ENCODE peak calls at places on chromosome 3, in eight cellular contexts. D is heart left ventricle, U is fibroblast of lung, Z is AG09309, R is PC-9, V is tibial artery, K is epithelial cell of esophagus, E is GM10248. S is an unnamed sample.

GRCh38 chr3:140246578-140246977 is 311.6 kb downstream of the CLSTN2 start:
- DNase-seq in R (no peak), E (no peak), D (no peak), Z (no peak), V (no peak), K (no peak), U (no peak), S (no peak)

GRCh38 chr3:123028233-123028828 is 768 bp upstream of the SEMA5B start:
- DNase-seq in R (peak), U (peak), Z (peak), E (peak), D (no peak), K (peak), V (peak), S (peak)

GRCh38 chr3:126959144-126959920 is 23.6 kb upstream of the PLXNA1 start:
- DNase-seq in D (peak), U (no peak), K (no peak), V (no peak), Z (no peak), E (no peak), R (no peak), S (no peak)

GRCh38 chr3:8733332-8734094 is at the start of gene CAV3:
- DNase-seq in D (peak), K (no peak), V (no peak), E (no peak), U (peak), Z (no peak), R (no peak), S (no peak)

GRCh38 chr3:8621872-8622271 is 22.7 kb downstream of the SSUH2 start:
- DNase-seq in D (no peak), U (peak), V (peak), K (no peak), R (no peak), Z (peak), E (no peak), S (peak)

GRCh38 chr3:71752911-71753715 is 542 bp upstream of the GPR27 start:
- DNase-seq in D (no peak), E (no peak), V (no peak), U (no peak), K (no peak), Z (no peak), R (no peak), S (no peak)

GRCh38 chr3:16290007-16290826 is 25.2 kb downstream of the OXNAD1 start:
- DNase-seq in R (no peak), E (peak), V (peak), K (peak), U (peak), D (peak), Z (no peak), S (peak)

GRCh38 chr3:56667973-56668579 is 15.0 kb downstream of the TASOR start:
- DNase-seq in E (no peak), U (no peak), D (no peak), V (no peak), K (peak), Z (no peak), R (no peak), S (no peak)

GRCh38 chr3:184777566-184778356 is 34.2 kb upstream of the VPS8 start:
- DNase-seq in V (peak), Z (peak), R (peak), E (peak), K (peak), U (peak), D (peak), S (peak)

GRCh38 chr3:30607032-30607833 is 832 bp downstream of the TGFBR2 start:
- DNase-seq in D (peak), Z (no peak), R (no peak), K (peak), V (peak), E (peak), U (peak), S (no peak)

GRCh38 chr3:106566277-106566676 is 697.5 kb upstream of the CBLB start:
- DNase-seq in D (no peak), U (no peak), K (no peak), R (no peak), Z (no peak), E (peak), V (no peak), S (no peak)

GRCh38 chr3:129336093-129336706 is 57.5 kb downstream of the HMCES start:
- DNase-seq in U (no peak), E (no peak), K (no peak), Z (no peak), R (no peak), D (peak), V (no peak), S (no peak)

GRCh38 chr3:71905426-71905825 is 120.5 kb upstream of the PROK2 start:
- DNase-seq in E (peak), D (no peak), U (no peak), Z (no peak), V (no peak), K (no peak), R (no peak), S (no peak)

GRCh38 chr3:194572131-194572789 is 61.0 kb downstream of the TMEM44 start:
- DNase-seq in Z (peak), U (peak), R (peak), D (peak), E (no peak), V (peak), K (peak), S (peak)

GRCh38 chr3:61841111-61841845 is 279.9 kb downstream of the PTPRG start:
- DNase-seq in K (no peak), R (no peak), E (no peak), V (no peak), U (peak), Z (no peak), D (no peak), S (no peak)

GRCh38 chr3:56839784-56840724 is 38.3 kb upstream of the ARHGEF3 start:
- DNase-seq in Z (no peak), E (no peak), U (peak), D (no peak), K (peak), R (peak), V (no peak), S (peak)

GRCh38 chr3:195460355-195460754 is 17.5 kb upstream of the ACAP2 start:
- DNase-seq in U (no peak), E (no peak), K (no peak), V (no peak), Z (no peak), R (no peak), D (no peak), S (no peak)

GRCh38 chr3:61315874-61316273 is 64.6 kb upstream of the FHIT start:
- DNase-seq in U (no peak), Z (no peak), R (no peak), K (peak), D (peak), E (no peak), V (no peak), S (no peak)

GRCh38 chr3:178088930-178089329 is 447.3 kb upstream of the KCNMB2 start:
- DNase-seq in V (no peak), U (no peak), D (no peak), K (no peak), R (no peak), Z (no peak), E (no peak), S (no peak)

GRCh38 chr3:4571690-4572334 is 78.7 kb downstream of the ITPR1 start:
- DNase-seq in E (no peak), U (no peak), V (no peak), K (peak), Z (no peak), D (no peak), R (no peak), S (no peak)

GRCh38 chr3:141368062-141368924 is at the start of gene ZBTB38:
- DNase-seq in E (peak), R (peak), V (peak), K (peak), D (peak), Z (peak), U (peak), S (peak)

GRCh38 chr3:177335728-177336127 is 138.4 kb upstream of the TBL1XR1 start:
- DNase-seq in K (no peak), D (no peak), E (no peak), Z (no peak), V (no peak), U (peak), R (peak), S (peak)

GRCh38 chr3:181512787-181513186 is 198.9 kb upstream of the SOX2 start:
- DNase-seq in U (no peak), K (no peak), E (no peak), D (no peak), V (no peak), Z (no peak), R (no peak), S (no peak)

GRCh38 chr3:43995078-43995928 is 246.4 kb upstream of the TOPAZ1 start:
- DNase-seq in V (no peak), Z (no peak), D (no peak), K (peak), U (peak), E (peak), R (peak), S (no peak)

GRCh38 chr3:111761309-111761795 is 97.7 kb upstream of the PHLDB2 start:
- DNase-seq in K (peak), U (peak), E (peak), Z (peak), D (no peak), V (no peak), R (peak), S (peak)

GRCh38 chr3:15292765-15293522 is 39.4 kb downstream of the SH3BP5 start:
- DNase-seq in R (peak), V (peak), E (no peak), Z (no peak), U (peak), D (no peak), K (no peak), S (peak)

GRCh38 chr3:31705726-31706125 is 173.0 kb downstream of the STT3B start:
- DNase-seq in D (no peak), U (peak), K (no peak), Z (no peak), V (no peak), E (no peak), R (no peak), S (no peak)

GRCh38 chr3:8239718-8240698 is 261.6 kb upstream of the LMCD1 start:
- DNase-seq in K (peak), V (no peak), Z (peak), D (no peak), U (peak), R (no peak), E (peak), S (peak)

GRCh38 chr3:160449660-160450598 is at the start of gene TRIM59:
- DNase-seq in V (peak), E (peak), Z (peak), D (peak), U (peak), R (peak), K (peak), S (peak)
- TF ChIP-seq CTCF in V (no peak), E (no peak), Z (peak), D (no peak), U (no peak), R (peak), K (no peak), S (no peak)

DNA sequence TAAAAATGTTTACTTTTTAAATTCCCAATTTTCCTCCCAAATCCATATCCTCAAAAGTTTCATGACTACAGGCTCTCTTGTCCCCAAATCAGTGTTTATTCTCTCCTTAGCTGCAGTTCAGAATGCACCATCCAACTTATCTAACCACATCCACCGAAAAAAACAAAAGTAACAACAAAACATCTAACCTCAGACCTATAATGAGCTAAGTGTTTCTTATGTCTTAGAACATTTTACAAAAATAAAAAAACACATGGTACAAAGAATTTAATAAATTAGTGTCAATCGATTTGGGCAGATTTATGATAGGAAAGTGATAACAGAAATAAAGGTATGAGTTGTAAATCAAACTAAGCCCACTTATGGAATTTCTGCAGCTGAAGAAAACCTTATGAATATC is 13.6 kb downstream of the SATB1 start:
- DNase-seq in K (no peak), E (no peak), D (no peak), Z (no peak), U (no peak), V (no peak), R (no peak), S (no peak)
- TF ChIP-seq CTCF in K (no peak), E (no peak), D (no peak), Z (no peak), U (no peak), V (no peak), R (no peak), S (no peak)

GRCh38 chr3:21889166-21889565 is 138.2 kb upstream of the ZNF385D start:
- DNase-seq in E (no peak), V (no peak), K (no peak), D (no peak), Z (no peak), R (no peak), U (no peak), S (no peak)

GRCh38 chr3:21893250-21893649 is 142.2 kb upstream of the ZNF385D start:
- DNase-seq in D (no peak), R (no peak), V (no peak), E (no peak), U (peak), Z (peak), K (peak), S (peak)

GRCh38 chr3:21888656-21889055 is 137.6 kb upstream of the ZNF385D start:
- DNase-seq in D (no peak), E (no peak), K (no peak), V (no peak), U (no peak), R (no peak), Z (no peak), S (no peak)

GRCh38 chr3:21892104-21892503 is 141.1 kb upstream of the ZNF385D start:
- DNase-seq in K (no peak), U (no peak), V (no peak), E (no peak), Z (no peak), D (no peak), R (no peak), S (no peak)

GRCh38 chr3:21894459-21895083 is 143.6 kb upstream of the ZNF385D start:
- DNase-seq in V (no peak), Z (no peak), E (no peak), U (peak), R (no peak), D (no peak), K (peak), S (peak)
- TF ChIP-seq CTCF in V (peak), Z (peak), E (peak), U (peak), R (peak), D (peak), K (peak), S (peak)

GRCh38 chr3:39100500-39100886 is 6.9 kb downstream of the GORASP1 start:
- DNase-seq in U (no peak), V (no peak), R (no peak), K (no peak), Z (no peak), E (no peak), D (no peak), S (no peak)

GRCh38 chr3:39099738-39100499 is 7.5 kb downstream of the GORASP1 start:
- DNase-seq in E (no peak), Z (no peak), R (no peak), U (no peak), D (no peak), K (no peak), V (no peak), S (no peak)

GRCh38 chr3:39099242-39099641 is 8.2 kb downstream of the GORASP1 start:
- DNase-seq in D (no peak), V (no peak), Z (no peak), E (no peak), R (no peak), K (no peak), U (no peak), S (no peak)

GRCh38 chr3:39102504-39103323 is 4.7 kb downstream of the GORASP1 start:
- DNase-seq in K (no peak), D (no peak), U (no peak), R (no peak), Z (no peak), E (no peak), V (no peak), S (no peak)

GRCh38 chr3:39101022-39101689 is 6.3 kb downstream of the GORASP1 start:
- DNase-seq in E (peak), K (peak), U (peak), R (no peak), D (no peak), Z (no peak), V (no peak), S (peak)
- TF ChIP-seq CTCF in E (peak), K (peak), U (peak), R (peak), D (peak), Z (peak), V (peak), S (peak)

GRCh38 chr3:33074217-33075067 is 22.5 kb downstream of the GLB1 start:
- DNase-seq in V (peak), E (peak), Z (peak), K (peak), U (peak), D (peak), R (peak), S (peak)
- TF ChIP-seq CTCF in V (peak), E (peak), Z (peak), K (peak), U (peak), D (peak), R (peak), S (peak)

DNA sequence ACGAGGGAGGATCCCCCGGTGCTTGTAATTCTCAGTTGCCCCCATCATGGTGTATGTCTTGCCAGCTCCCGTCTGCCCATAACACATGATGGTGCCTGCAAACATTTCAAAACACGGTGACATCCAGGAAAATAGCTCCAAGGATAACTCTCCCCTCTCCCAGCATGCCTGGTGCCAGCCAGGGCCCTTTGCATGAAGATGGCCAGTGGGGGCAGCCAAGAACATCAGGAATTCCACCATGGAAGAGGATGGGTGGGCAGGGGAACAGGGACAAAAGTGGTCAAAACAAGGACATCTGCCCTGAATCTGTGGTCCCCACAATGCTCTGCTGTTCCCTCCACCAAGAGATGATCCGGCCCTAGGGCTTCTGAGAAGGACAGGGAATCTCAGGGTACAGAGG is 9.0 kb downstream of the KIF9 start:
- DNase-seq in U (no peak), K (no peak), V (no peak), D (no peak), R (no peak), Z (no peak), E (no peak), S (no peak)
- TF ChIP-seq CTCF in U (no peak), K (peak), V (no peak), D (no peak), R (no peak), Z (no peak), E (no peak), S (peak)

GRCh38 chr3:115518100-115518852 is 105.0 kb upstream of the GAP43 start:
- DNase-seq in D (peak), V (no peak), Z (peak), R (no peak), K (peak), E (no peak), U (peak), S (peak)

GRCh38 chr3:115513411-115513800 is 109.9 kb upstream of the GAP43 start:
- DNase-seq in Z (no peak), K (peak), R (no peak), U (no peak), E (no peak), D (no peak), V (no peak), S (no peak)

GRCh38 chr3:115517457-115518050 is 105.8 kb upstream of the GAP43 start:
- DNase-seq in Z (no peak), V (no peak), E (no peak), D (no peak), R (no peak), U (no peak), K (no peak), S (no peak)

GRCh38 chr3:115512565-115513410 is 110.5 kb upstream of the GAP43 start:
- DNase-seq in R (no peak), V (no peak), U (peak), Z (no peak), E (no peak), D (peak), K (peak), S (no peak)
- TF ChIP-seq CTCF in R (no peak), V (no peak), U (no peak), Z (no peak), E (no peak), D (no peak), K (no peak), S (no peak)

DNA sequence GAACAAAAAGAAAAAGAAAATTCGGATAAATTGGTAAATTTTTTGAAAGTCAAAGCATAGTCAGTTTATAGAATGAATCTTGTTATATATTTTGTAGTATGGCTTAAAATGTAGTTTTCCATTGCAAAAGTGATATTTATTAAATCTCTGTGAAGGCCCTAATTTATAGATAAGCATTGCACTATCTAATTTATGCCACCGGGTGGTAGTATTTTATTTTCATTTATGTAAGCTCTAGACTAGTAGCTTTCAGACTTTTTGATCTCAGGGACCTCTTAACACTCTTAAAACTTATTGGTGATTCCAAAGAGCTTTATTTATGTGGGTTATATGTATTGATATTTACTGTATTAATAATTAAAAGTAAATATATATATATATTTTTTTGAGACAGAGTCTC is 133.9 kb upstream of the LRRFIP2 start:
- DNase-seq in V (no peak), R (no peak), U (peak), Z (no peak), K (peak), D (no peak), E (peak), S (peak)
- TF ChIP-seq CTCF in V (peak), R (peak), U (no peak), Z (no peak), K (peak), D (peak), E (peak), S (peak)

DNA sequence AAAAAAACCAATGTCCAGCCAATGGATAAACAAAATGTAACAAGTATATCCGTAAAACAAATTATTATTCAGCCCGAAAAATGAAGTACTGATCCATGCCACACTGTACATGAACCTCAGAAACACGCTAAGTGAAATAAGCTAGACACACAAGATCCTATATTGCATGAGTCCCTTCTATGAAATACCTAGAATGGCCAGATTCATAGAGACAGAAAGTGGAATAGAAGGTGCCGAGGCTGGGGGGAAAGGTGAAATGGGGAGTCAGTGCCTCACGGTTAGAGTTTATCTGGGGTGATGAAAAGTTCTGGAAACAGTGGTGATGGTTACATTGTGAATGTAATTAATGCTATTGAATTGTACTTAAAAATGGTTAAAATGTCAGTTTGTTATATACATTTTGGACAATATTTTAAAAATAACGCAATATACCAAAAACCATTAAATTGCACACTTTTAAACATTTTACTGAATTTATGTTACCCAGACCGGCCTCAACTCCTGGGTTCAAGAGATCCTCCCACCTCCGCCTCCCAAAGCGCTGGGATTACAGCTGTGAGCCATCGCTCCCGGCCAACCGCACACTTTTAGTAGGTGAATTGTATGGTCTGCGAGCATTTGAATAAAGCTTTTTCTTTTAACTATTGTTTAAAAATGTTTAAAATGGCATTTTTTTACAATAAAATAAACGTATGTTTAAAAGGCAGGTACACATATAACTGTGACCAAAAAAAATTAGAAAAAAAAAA is 2.1 kb downstream of the RNF168 start:
- DNase-seq in D (no peak), U (peak), Z (no peak), R (peak), E (no peak), K (peak), V (no peak), S (peak)
- TF ChIP-seq CTCF in D (no peak), U (no peak), Z (no peak), R (no peak), E (no peak), K (no peak), V (no peak), S (no peak)